ENCODE peak calls at places on chromosomes 3 and 15, in five cellular contexts. J is SK-N-SH, D is K562, Q is H1, A is GM12878. B is an unnamed sample.
A peak's percentile ranks its signal among the peaks of the same experiment; 100 is the strongest.

GRCh38 chr3:134754768-134755559 is 40.1 kb upstream of the EPHB1 start:
- DNase-seq in A (no peak), J (peak; percentile 48), D (peak; percentile 44), Q (peak; percentile 81), B (peak; percentile 29)

GRCh38 chr3:52440671-52441070 is 4.2 kb downstream of the SEMA3G start:
- DNase-seq in A (no peak), J (no peak), Q (no peak), D (no peak), B (no peak)

GRCh38 chr3:86563358-86563970 is 427.5 kb downstream of the VGLL3 start:
- DNase-seq in Q (no peak), A (no peak), D (peak; percentile 26), J (peak; percentile 16), B (peak; percentile 34)

GRCh38 chr3:179416681-179417080 is 34.6 kb downstream of the GNB4 start:
- DNase-seq in Q (no peak), D (no peak), A (no peak), J (no peak), B (no peak)

GRCh38 chr15:39595621-39596221 is 14.8 kb downstream of the THBS1 start:
- DNase-seq in D (no peak), J (no peak), A (no peak), Q (no peak), B (no peak)

GRCh38 chr15:50049871-50050270 is 69.2 kb downstream of the ATP8B4 start:
- DNase-seq in A (no peak), Q (no peak), J (no peak), D (no peak), B (no peak)

GRCh38 chr3:80050826-80051601 is 283.2 kb upstream of the ROBO1 start:
- DNase-seq in D (no peak), Q (no peak), A (no peak), J (peak; percentile 7), B (no peak)

GRCh38 chr3:119569156-119569555 is 9.7 kb upstream of the CD80 start:
- DNase-seq in Q (no peak), J (no peak), A (no peak), D (no peak), B (no peak)

GRCh38 chr3:126342991-126343661 is 14.1 kb downstream of the KLF15 start:
- DNase-seq in D (peak; percentile 28), A (no peak), J (peak; percentile 84), Q (peak; percentile 54), B (peak; percentile 41)

GRCh38 chr3:170599995-170600624 is 14.2 kb upstream of the SLC7A14 start:
- DNase-seq in D (no peak), J (no peak), Q (no peak), A (no peak), B (peak; percentile 8)

GRCh38 chr3:39095778-39096177 is 11.6 kb downstream of the GORASP1 start:
- DNase-seq in A (no peak), Q (peak; percentile 24), J (no peak), D (no peak), B (no peak)

GRCh38 chr15:41215708-41216107 is 14.8 kb downstream of the EXD1 start:
- DNase-seq in J (no peak), D (no peak), Q (no peak), A (no peak), B (no peak)

GRCh38 chr3:126567696-126568438 is 9.1 kb upstream of the C3orf22 start:
- DNase-seq in A (no peak), Q (peak; percentile 45), D (no peak), J (peak; percentile 67), B (peak; percentile 25)

GRCh38 chr15:31327674-31328424 is 1.2 kb downstream of the KLF13 start:
- DNase-seq in J (peak; percentile 81), Q (peak; percentile 70), A (no peak), D (peak; percentile 64), B (peak; percentile 21)

GRCh38 chr3:58052373-58053273 is 44.4 kb downstream of the FLNB start:
- DNase-seq in A (no peak), J (no peak), Q (no peak), D (peak; percentile 81), B (peak; percentile 83)

GRCh38 chr15:76333720-76334437 is 2.7 kb upstream of the ISL2 start:
- DNase-seq in A (no peak), D (peak; percentile 72), Q (peak; percentile 72), J (peak; percentile 56), B (peak; percentile 85)

GRCh38 chr15:61796056-61796455 is 264.2 kb downstream of the VPS13C start:
- DNase-seq in J (no peak), D (no peak), A (no peak), Q (no peak), B (no peak)

GRCh38 chr3:138349926-138350665 is 1.7 kb downstream of the MRAS start:
- DNase-seq in A (no peak), J (no peak), D (no peak), Q (no peak), B (peak; percentile 43)
- TF ChIP-seq RFX5 in A (no peak), J (no peak), D (no peak), Q (no peak), B (no peak)

DNA sequence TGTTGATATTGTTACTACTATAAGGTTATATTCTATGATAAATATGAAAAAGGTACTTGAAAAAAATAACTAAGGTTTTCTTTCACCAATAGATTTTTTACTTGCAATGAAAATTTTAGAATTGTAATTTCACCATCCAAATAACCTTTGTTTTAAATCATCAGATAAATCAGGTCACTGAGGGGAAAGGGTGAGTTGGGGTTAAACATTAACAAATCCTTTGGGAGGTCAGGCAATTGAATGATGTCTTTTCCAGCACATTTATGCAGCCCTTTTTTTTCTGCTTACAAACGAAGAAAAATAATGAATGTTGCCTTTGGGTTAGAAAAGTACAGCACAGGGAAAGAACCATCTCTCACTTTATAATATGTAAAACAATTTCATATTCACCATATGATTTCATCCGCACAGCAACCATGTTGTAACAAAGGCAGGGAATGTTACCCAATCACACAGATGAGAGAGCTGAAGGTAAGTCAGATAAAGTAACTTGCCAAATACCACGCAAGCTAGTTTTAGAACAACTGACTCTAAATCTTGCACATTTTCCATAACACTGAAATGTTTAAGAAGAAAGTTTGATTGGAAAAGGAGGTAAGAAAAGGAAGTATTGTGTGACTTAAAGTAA is 151.3 kb downstream of the FGF12 start:
- DNase-seq in J (no peak), D (no peak), Q (no peak), A (no peak), B (no peak)
- TF ChIP-seq TAF1 in J (no peak), D (no peak), Q (no peak), A (no peak), B (no peak)

GRCh38 chr3:115858995-115859807 is 235.9 kb downstream of the GAP43 start:
- DNase-seq in Q (no peak), J (no peak), A (no peak), D (no peak), B (no peak)
- TF ChIP-seq RFX5 in Q (no peak), J (no peak), A (no peak), D (no peak), B (no peak)

DNA sequence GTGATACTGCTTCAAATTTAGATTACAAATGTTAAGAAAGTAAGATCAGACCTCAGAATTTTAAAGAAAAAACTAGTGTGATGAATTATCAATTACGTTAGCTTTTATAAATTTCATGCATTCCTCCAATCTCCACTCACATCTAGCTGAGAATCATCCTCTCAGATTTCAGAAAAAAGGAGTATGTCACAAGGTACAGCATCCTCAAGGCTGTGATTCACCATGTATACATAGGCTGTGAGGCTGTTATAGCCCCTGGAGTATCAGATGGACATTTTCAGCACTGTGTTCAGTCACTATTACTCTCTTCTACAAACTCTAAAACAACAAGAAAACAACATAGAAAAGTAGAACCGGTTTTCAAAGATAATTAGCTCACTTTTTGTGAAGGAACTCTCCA is 214.4 kb downstream of the PCCB start:
- DNase-seq in Q (no peak), D (no peak), A (no peak), J (no peak), B (no peak)
- TF ChIP-seq TAF1 in Q (no peak), D (no peak), A (no peak), J (no peak), B (no peak)

DNA sequence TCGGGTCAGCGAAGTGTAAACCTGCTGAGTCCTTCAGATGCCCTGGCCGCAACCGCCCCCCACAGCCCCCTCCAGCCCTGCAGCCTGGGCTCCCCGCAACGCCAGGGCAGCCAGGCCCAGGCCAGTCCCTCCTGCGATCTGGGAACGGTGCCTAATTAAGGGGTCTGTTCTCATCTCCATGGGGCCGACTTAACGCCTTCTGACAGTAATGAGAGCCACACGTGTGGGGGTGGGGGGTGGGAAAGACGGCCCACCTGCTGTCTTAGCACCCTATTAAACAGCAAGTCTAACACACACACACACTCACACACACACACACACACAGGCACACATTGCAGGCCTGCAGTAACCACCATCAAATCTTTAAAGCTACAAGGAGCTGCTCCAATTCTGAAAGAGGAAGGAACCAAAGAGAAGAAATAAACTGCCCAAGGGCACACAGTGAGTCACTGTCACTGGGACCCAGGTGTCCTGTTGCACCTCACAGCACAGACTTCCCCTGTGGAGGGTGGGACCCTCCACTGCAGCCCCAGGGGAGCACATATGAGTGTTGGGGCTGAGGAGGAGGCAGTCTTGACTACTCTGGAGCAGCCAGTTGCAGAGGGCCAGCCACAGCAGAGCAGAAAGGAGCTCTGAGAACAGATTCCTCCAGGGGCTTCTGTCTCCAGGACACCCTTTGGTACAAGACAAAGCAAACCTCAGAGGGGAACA is 31.8 kb upstream of the HES1 start:
- DNase-seq in D (no peak), J (peak; percentile 90), Q (no peak), A (no peak), B (no peak)
- TF ChIP-seq RFX5 in D (no peak), J (peak; percentile 23), Q (no peak), A (no peak), B (no peak)

DNA sequence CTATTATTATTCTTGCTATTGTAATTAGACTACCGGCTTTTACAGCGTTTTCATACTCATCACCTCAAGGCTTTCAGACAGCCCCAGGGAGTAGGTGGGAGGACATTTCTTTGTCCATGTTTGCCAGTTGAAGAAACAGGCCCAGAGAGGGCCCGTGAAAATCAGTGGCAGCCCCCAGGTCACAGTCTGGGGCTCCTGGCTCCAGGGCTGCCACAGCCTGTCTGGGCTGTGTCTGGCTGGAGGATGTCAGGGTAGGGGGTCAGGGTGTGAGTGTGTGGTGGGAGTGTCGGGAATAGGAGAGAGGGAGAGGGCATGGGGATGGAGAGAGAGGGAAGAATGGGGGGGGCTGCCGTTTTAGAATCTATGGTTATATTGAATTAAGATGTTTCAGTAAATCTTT is 118.2 kb upstream of the TLE3 start:
- DNase-seq in J (no peak), A (no peak), Q (no peak), D (no peak), B (no peak)
- TF ChIP-seq TAF1 in J (no peak), A (no peak), Q (no peak), D (no peak), B (no peak)

DNA sequence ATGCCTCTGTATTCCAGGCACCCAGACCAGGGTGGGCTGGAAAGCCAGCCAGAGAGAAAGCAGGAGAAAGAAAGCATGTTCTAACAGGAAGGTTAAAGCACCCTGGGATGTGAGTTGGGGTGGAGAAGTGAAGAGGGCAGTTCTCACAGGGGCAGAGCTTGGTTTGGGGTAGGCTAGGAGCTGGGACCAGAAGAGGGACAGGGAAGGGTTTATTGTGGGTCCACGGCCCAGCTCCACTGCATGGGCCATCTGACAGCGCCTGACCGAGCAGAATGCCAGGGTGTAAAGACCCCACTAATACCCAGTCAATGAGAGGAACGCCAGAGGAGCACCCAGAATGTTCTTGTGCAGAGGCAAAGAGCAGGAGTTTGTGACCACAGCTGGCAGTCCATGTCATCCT is 27.1 kb upstream of the MAGEF1 start:
- DNase-seq in J (no peak), Q (peak; percentile 26), D (no peak), A (no peak), B (no peak)
- TF ChIP-seq RFX5 in J (no peak), Q (no peak), D (no peak), A (no peak), B (no peak)